ENCODE peak calls at places on chromosomes 11 and 22, in six cellular contexts. Y is CD8-positive, alpha-beta memory T cell; X is frontal cortex; F is WTC11; A is activated naive CD8-positive, alpha-beta T cell treated with anti-CD3 and anti-CD28 coated beads, Interleukin-2, amount 50 U/mL, for 24 hours; W is AG08396. V is an unnamed sample.

GRCh38 chr11:120260616-120261015 is 20.7 kb downstream of the POU2F3 start:
- DNase-seq in Y (no peak), X (no peak), F (no peak), A (no peak), W (no peak), V (no peak)

GRCh38 chr11:545171-545570 is 7.8 kb downstream of the LRRC56 start:
- DNase-seq in Y (no peak), X (no peak), F (no peak), A (no peak), W (no peak), V (no peak)

GRCh38 chr11:68025047-68025446 is 5.4 kb upstream of the NDUFS8 start:
- DNase-seq in Y (peak), X (no peak), F (no peak), A (no peak), W (no peak), V (no peak)

GRCh38 chr11:47466701-47467250 is 17.8 kb upstream of the RAPSN start:
- DNase-seq in Y (no peak), X (peak), F (no peak), A (no peak), W (no peak), V (peak)

GRCh38 chr22:32661737-32662586 is 139.5 kb upstream of the TIMP3 start:
- DNase-seq in Y (no peak), X (no peak), F (no peak), A (no peak), W (no peak), V (no peak)

GRCh38 chr22:45460288-45461109 is 42.2 kb upstream of the FBLN1 start:
- DNase-seq in Y (no peak), X (no peak), F (no peak), A (no peak), W (no peak), V (no peak)

GRCh38 chr11:129620705-129621104 is 194.9 kb upstream of the TMEM45B start:
- DNase-seq in Y (no peak), X (no peak), F (no peak), A (no peak), W (no peak), V (no peak)

GRCh38 chr22:17319541-17319940 is 49.7 kb upstream of the CECR2 start:
- DNase-seq in Y (no peak), X (no peak), F (no peak), A (no peak), W (no peak), V (no peak)

GRCh38 chr11:120773501-120774031 is 250.3 kb upstream of the TBCEL start:
- DNase-seq in Y (no peak), X (no peak), F (no peak), A (no peak), W (no peak), V (no peak)

GRCh38 chr11:96464695-96465307 is 75.0 kb downstream of the JRKL start:
- DNase-seq in Y (peak), X (peak), F (no peak), A (no peak), W (peak), V (no peak)

GRCh38 chr11:34827239-34827638 is 88.9 kb downstream of the APIP start:
- DNase-seq in Y (no peak), X (no peak), F (no peak), A (no peak), W (no peak), V (no peak)

GRCh38 chr22:25081409-25081824 is 118.2 kb upstream of the CRYBB3 start:
- DNase-seq in Y (peak), X (peak), F (peak), A (peak), W (peak), V (no peak)

GRCh38 chr22:23306438-23306921 is 126.2 kb downstream of the BCR start:
- DNase-seq in Y (no peak), X (no peak), F (no peak), A (no peak), W (peak), V (no peak)

GRCh38 chr11:7538023-7538422 is 24.2 kb downstream of the PPFIBP2 start:
- DNase-seq in Y (no peak), X (no peak), F (no peak), A (peak), W (no peak), V (no peak)

GRCh38 chr11:203945-204586 is 3.1 kb downstream of the BET1L start:
- DNase-seq in Y (no peak), X (no peak), F (no peak), A (no peak), W (no peak), V (no peak)

GRCh38 chr11:39361557-39361956 is 2097.9 kb downstream of the LRRC4C start:
- DNase-seq in Y (no peak), X (no peak), F (no peak), A (no peak), W (no peak), V (no peak)

GRCh38 chr11:13168281-13168680 is 109.3 kb upstream of the BMAL1 start:
- DNase-seq in Y (no peak), X (no peak), F (no peak), A (no peak), W (no peak), V (no peak)

GRCh38 chr22:45892681-45893461 is 84.1 kb downstream of the WNT7B start:
- DNase-seq in Y (no peak), X (no peak), F (no peak), A (no peak), W (no peak), V (no peak)

GRCh38 chr11:73047773-73048371 is 94.2 kb downstream of the FCHSD2 start:
- DNase-seq in Y (no peak), X (no peak), F (no peak), A (no peak), W (no peak), V (no peak)

GRCh38 chr11:65355776-65356393 is 1.3 kb downstream of the TIGD3 start:
- DNase-seq in Y (no peak), X (no peak), F (peak), A (no peak), W (peak), V (no peak)

V was measured in hippocampal formation.